ENCODE peak calls at places on chromosomes 5 and 9, in ten cellular contexts. I, Y, Q, J, O, K, M, G, T and S are unnamed samples.

GRCh38 chr9:90499741-90500140 is 142.9 kb downstream of the DIRAS2 start:
- DNase-seq in Y (no peak), M (no peak), J (no peak), G (no peak), I (no peak), O (peak; percentile 7), T (no peak), K (no peak), Q (no peak), S (no peak)

GRCh38 chr9:85172001-85172978 is 502.8 kb downstream of the NTRK2 start:
- DNase-seq in O (no peak), Q (no peak), Y (no peak), K (peak; percentile 18), J (no peak), T (no peak), I (no peak), M (no peak), G (no peak), S (no peak)

GRCh38 chr9:137670391-137671195 is 51.8 kb downstream of the EHMT1 start:
- DNase-seq in I (no peak), T (no peak), Y (no peak), O (peak; percentile 52), G (no peak), Q (peak; percentile 96), K (peak; percentile 68), M (peak; percentile 83), J (no peak), S (peak; percentile 60)

GRCh38 chr9:85925493-85925892 is 15.5 kb upstream of the NAA35 start:
- DNase-seq in O (no peak), I (no peak), Y (no peak), K (no peak), J (no peak), Q (no peak), T (no peak), G (no peak), M (no peak), S (no peak)

GRCh38 chr5:66757834-66758396 is 161.7 kb downstream of the MAST4 start:
- DNase-seq in K (no peak), Q (no peak), J (no peak), Y (no peak), G (no peak), I (no peak), T (no peak), O (peak; percentile 20), M (no peak), S (no peak)

GRCh38 chr5:150703767-150704166 is 2.9 kb upstream of the RBM22 start:
- DNase-seq in I (no peak), T (no peak), G (no peak), Q (peak; percentile 3), J (no peak), O (no peak), K (no peak), Y (no peak), M (no peak), S (no peak)

GRCh38 chr9:109346904-109347303 is 26.0 kb upstream of the EPB41L4B start:
- DNase-seq in Y (no peak), Q (peak; percentile 68), M (no peak), O (no peak), T (no peak), K (no peak), I (no peak), G (no peak), J (no peak), S (no peak)

GRCh38 chr9:133738039-133738805 is at the start of gene SARDH:
- DNase-seq in K (peak; percentile 25), Q (peak; percentile 14), Y (peak; percentile 29), M (no peak), J (peak; percentile 15), T (peak; percentile 59), G (peak; percentile 90), I (no peak), O (peak; percentile 86), S (peak; percentile 89)

GRCh38 chr9:75265525-75265972 is 177.2 kb downstream of the OSTF1 start:
- DNase-seq in K (no peak), I (no peak), Q (peak; percentile 67), G (no peak), Y (peak; percentile 19), M (no peak), J (peak; percentile 41), T (peak; percentile 31), O (peak; percentile 69), S (peak; percentile 17)

GRCh38 chr5:83924891-83925290 is 204.2 kb upstream of the HAPLN1 start:
- DNase-seq in O (no peak), J (no peak), I (no peak), M (no peak), K (no peak), Q (no peak), T (no peak), G (no peak), Y (no peak), S (no peak)

GRCh38 chr9:114026335-114026734 is 51.8 kb downstream of the AMBP start:
- DNase-seq in O (no peak), I (no peak), Q (no peak), Y (no peak), K (no peak), M (no peak), G (no peak), T (no peak), J (no peak), S (no peak)

GRCh38 chr9:87516222-87516930 is 18.7 kb downstream of the DAPK1 start:
- DNase-seq in K (peak; percentile 55), Q (no peak), J (no peak), Y (peak; percentile 55), O (no peak), M (no peak), T (peak; percentile 43), G (peak; percentile 88), I (peak; percentile 74), S (peak; percentile 78)

GRCh38 chr5:88663793-88664216 is 219.2 kb downstream of the MEF2C start:
- DNase-seq in Y (no peak), T (no peak), J (no peak), Q (no peak), O (no peak), G (no peak), M (no peak), I (no peak), K (no peak), S (no peak)

GRCh38 chr9:122176916-122177315 is 17.2 kb downstream of the MORN5 start:
- DNase-seq in Q (no peak), O (no peak), J (no peak), T (no peak), I (no peak), G (no peak), M (no peak), Y (no peak), K (no peak), S (no peak)

GRCh38 chr9:119370816-119371215 is 1.6 kb upstream of the BRINP1 start:
- DNase-seq in I (peak; percentile 60), O (peak; percentile 88), J (no peak), Y (no peak), K (no peak), Q (peak; percentile 4), M (no peak), T (no peak), G (peak; percentile 66), S (peak; percentile 65)

GRCh38 chr5:126271141-126271540 is 152.1 kb upstream of the GRAMD2B start:
- DNase-seq in Q (no peak), I (no peak), O (no peak), Y (no peak), G (no peak), J (no peak), M (no peak), K (no peak), T (no peak), S (no peak)

GRCh38 chr5:32008746-32009145 is 165.4 kb downstream of the GOLPH3 start:
- DNase-seq in J (no peak), M (no peak), Q (no peak), Y (no peak), O (no peak), I (no peak), K (no peak), T (no peak), G (no peak), S (no peak)
- H3K4me3 ChIP-seq in J (no peak overlapping the region), M (no peak overlapping the region), Q (no peak overlapping the region), Y (no peak overlapping the region), O (no peak overlapping the region), I (no peak overlapping the region), K (no peak overlapping the region), T (no peak overlapping the region), G (no peak overlapping the region), S (no peak overlapping the region)

DNA sequence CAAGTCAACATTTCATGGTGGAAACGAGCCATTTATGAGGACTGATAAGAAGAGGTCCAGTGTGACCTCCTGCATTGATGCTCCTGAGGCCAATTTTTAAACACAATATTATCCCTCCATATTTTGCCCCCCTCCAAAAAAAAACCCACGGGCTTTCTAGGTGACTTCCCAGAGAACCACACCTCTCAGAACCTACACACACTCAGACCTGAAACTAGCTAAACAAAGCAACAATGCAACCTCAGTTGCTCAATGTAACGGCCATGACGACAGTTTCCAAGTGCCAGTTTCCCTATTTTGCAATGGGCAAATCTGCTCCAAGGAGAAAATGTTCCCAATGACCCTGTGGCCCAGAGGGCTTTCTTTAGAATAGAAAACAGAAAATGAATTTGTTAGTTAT is 3.5 kb downstream of the NRG2 start:
- DNase-seq in G (no peak), M (no peak), O (no peak), Y (no peak), Q (no peak), I (no peak), K (peak; percentile 81), J (no peak), T (no peak), S (no peak)
- H3K4me1 ChIP-seq in G (peaks cover 11% of the 10 kb centered on the region), M (peaks cover 4% of the 10 kb centered on the region), O (peaks cover 61% of the 10 kb centered on the region), Y (peaks cover 4% of the 10 kb centered on the region), Q (no peaks in the 10 kb centered on the region), I (peaks cover 51% of the 10 kb centered on the region), K (peaks cover 53% of the 10 kb centered on the region), J (peaks cover 3% of the 10 kb centered on the region), T (peaks cover 4% of the 10 kb centered on the region), S (no peaks in the 10 kb centered on the region)

DNA sequence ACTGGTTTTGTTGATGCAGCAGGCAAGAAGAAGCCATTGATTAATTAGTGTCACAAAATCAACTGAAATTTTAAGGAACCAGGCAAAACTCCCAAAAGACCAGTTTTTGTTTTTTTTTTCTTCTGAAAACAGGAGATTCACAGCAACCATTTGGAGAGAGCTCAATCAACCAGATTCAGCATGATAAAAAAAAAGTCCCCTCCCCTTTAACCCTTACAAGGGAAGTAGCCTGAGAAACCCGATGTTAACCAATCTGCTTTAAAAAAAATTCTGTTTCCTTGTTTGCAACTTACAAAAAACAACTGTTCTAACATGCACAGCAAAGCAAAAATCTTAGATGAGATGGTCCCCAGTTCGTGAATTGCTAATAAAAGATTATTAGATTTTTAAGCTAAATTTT is 59.7 kb downstream of the HMHB1 start:
- DNase-seq in K (no peak), J (no peak), Q (no peak), O (no peak), G (no peak), M (no peak), Y (no peak), T (no peak), I (no peak), S (no peak)
- H3K27ac ChIP-seq in K (no peak overlapping the region), J (no peak overlapping the region), Q (no peak overlapping the region), O (no peak overlapping the region), G (no peak overlapping the region), M (no peak overlapping the region), Y (no peak overlapping the region), T (no peak overlapping the region), I (no peak overlapping the region), S (no peak overlapping the region)

DNA sequence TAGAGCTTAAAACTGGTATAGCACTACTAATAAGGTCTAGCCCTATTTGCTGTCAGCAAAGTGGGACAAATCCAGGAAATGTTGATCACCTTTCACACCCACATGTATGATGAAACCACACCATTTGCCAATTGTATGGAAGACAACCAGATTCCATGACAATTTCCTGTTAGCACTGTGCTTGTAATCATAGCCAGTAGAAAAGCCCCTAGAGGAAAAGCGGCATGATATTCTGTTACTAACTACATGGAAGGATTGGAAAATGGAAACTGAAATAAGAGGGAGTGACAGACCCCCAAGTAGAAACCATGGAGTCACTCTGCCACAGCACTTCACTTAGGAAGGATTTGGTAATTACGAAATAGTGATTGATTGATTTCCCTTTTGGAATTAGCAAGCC is 923 bp downstream of the SPATA6L start:
- DNase-seq in O (no peak), Q (peak; percentile 57), G (no peak), J (no peak), K (no peak), Y (no peak), M (no peak), I (no peak), T (no peak), S (no peak)
- H3K4me3 ChIP-seq in O (no peak overlapping the region), Q (no peak overlapping the region), G (peak overlapping the region; percentile 75), J (peak overlapping the region; percentile 29), K (peak overlapping the region; percentile 56), Y (no peak overlapping the region), M (peak overlapping the region; percentile 77), I (no peak overlapping the region), T (peak overlapping the region; percentile 45), S (no peak overlapping the region)